ENCODE peak calls at places on chromosome 7, in ten cellular contexts. L is PC-3, S is astrocyte, J is GM23248, Y is HCT116, T is endothelial cell of umbilical vein, K is GM23338, E is neural progenitor cell, P is mammary epithelial cell, Z is fibroblast of lung. M is an unnamed sample.
A peak's percentile ranks its signal among the peaks of the same experiment; 100 is the strongest.

GRCh38 chr7:105581066-105581811 is at the start of gene EFCAB10:
- DNase-seq in Y (peak; percentile 56), Z (peak; percentile 53), P (peak; percentile 31), S (peak; percentile 36), K (peak; percentile 99), E (peak; percentile 97), L (no peak), J (peak; percentile 60), T (peak; percentile 58), M (peak; percentile 67)

GRCh38 chr7:90957883-90958282 is 306.4 kb upstream of the FZD1 start:
- DNase-seq in K (no peak), Y (no peak), Z (peak; percentile 64), E (no peak), L (no peak), P (no peak), J (no peak), T (no peak), S (no peak), M (no peak)

GRCh38 chr7:73815436-73815835 is 15.4 kb upstream of the CLDN4 start:
- DNase-seq in E (no peak), J (no peak), S (no peak), P (no peak), Z (no peak), Y (no peak), L (no peak), K (no peak), T (no peak), M (no peak)

GRCh38 chr7:2213551-2214215 is 19.1 kb downstream of the MAD1L1 start:
- DNase-seq in Y (no peak), T (no peak), J (no peak), P (no peak), K (no peak), Z (no peak), E (no peak), S (no peak), L (no peak), M (no peak)

GRCh38 chr7:65441010-65441409 is 67.4 kb downstream of the ZNF92 start:
- DNase-seq in T (peak; percentile 69), Z (peak; percentile 36), S (peak; percentile 88), Y (no peak), J (peak; percentile 80), P (peak; percentile 77), E (no peak), K (no peak), L (peak; percentile 89), M (peak; percentile 30)

GRCh38 chr7:98418271-98418635 is 17.4 kb upstream of the BAIAP2L1 start:
- DNase-seq in Y (peak; percentile 47), P (peak; percentile 9), L (peak; percentile 31), S (peak; percentile 79), J (peak; percentile 72), T (no peak), E (no peak), K (no peak), Z (no peak), M (no peak)

GRCh38 chr7:39417642-39418041 is 148.6 kb upstream of the YAE1 start:
- DNase-seq in E (no peak), S (no peak), L (no peak), J (no peak), Y (no peak), T (no peak), K (no peak), P (no peak), Z (no peak), M (no peak)

GRCh38 chr7:117124585-117125220 is 171.4 kb downstream of the ST7 start:
- DNase-seq in P (peak; percentile 88), E (no peak), Y (peak; percentile 90), J (peak; percentile 97), K (no peak), L (peak; percentile 96), Z (peak; percentile 97), T (peak; percentile 96), S (peak; percentile 95), M (peak; percentile 12)

GRCh38 chr7:158049271-158049670 is 538.4 kb downstream of the PTPRN2 start:
- DNase-seq in J (no peak), Z (no peak), L (no peak), S (no peak), Y (no peak), E (no peak), K (no peak), P (no peak), T (no peak), M (no peak)

GRCh38 chr7:131381069-131381838 is 53.6 kb downstream of the MKLN1 start:
- DNase-seq in J (peak; percentile 76), Y (no peak), S (peak; percentile 64), P (peak; percentile 25), T (no peak), E (no peak), L (no peak), Z (peak; percentile 54), K (no peak), M (no peak)

GRCh38 chr7:39392151-39392550 is 174.1 kb upstream of the YAE1 start:
- DNase-seq in J (no peak), Z (no peak), E (no peak), S (no peak), Y (no peak), T (no peak), L (no peak), K (no peak), P (no peak), M (no peak)

GRCh38 chr7:131130324-131130723 is 197.4 kb upstream of the MKLN1 start:
- DNase-seq in S (no peak), Y (no peak), Z (no peak), E (no peak), J (no peak), P (no peak), K (no peak), L (no peak), T (no peak), M (no peak)

GRCh38 chr7:102966450-102966849 is 53.6 kb downstream of the LRRC17 start:
- DNase-seq in E (no peak), P (no peak), T (no peak), S (no peak), Y (no peak), L (no peak), Z (no peak), J (no peak), K (no peak), M (no peak)

GRCh38 chr7:73964786-73965185 is 63.2 kb upstream of the ELN start:
- DNase-seq in K (no peak), Y (no peak), L (no peak), S (no peak), T (no peak), E (no peak), Z (no peak), P (no peak), J (no peak), M (no peak)

GRCh38 chr7:133861876-133862275 is 265.3 kb upstream of the LRGUK start:
- DNase-seq in P (peak; percentile 21), J (no peak), E (no peak), Z (no peak), S (no peak), Y (no peak), K (no peak), L (peak; percentile 13), T (peak; percentile 12), M (no peak)

GRCh38 chr7:38330861-38331709 is 57.6 kb upstream of the TARP start:
- DNase-seq in S (no peak), L (no peak), E (peak; percentile 68), K (peak; percentile 91), P (no peak), Y (no peak), T (no peak), J (no peak), Z (no peak), M (peak; percentile 30)

GRCh38 chr7:2724453-2725177 is 36.6 kb downstream of the AMZ1 start:
- DNase-seq in K (no peak), T (no peak), S (no peak), J (no peak), Z (no peak), E (no peak), Y (no peak), P (no peak), L (no peak), M (no peak)

GRCh38 chr7:18179058-18179457 is 151.4 kb upstream of the PRPS1L1 start:
- DNase-seq in P (no peak), Y (no peak), J (no peak), S (peak; percentile 9), Z (no peak), K (no peak), E (no peak), L (peak; percentile 67), T (no peak), M (no peak)

GRCh38 chr7:32942783-32943653 is 14.2 kb upstream of the FKBP9 start:
- DNase-seq in J (peak; percentile 94), E (peak; percentile 89), K (peak; percentile 87), L (peak; percentile 66), Y (peak; percentile 50), P (peak; percentile 74), S (peak; percentile 70), T (peak; percentile 78), Z (peak; percentile 69), M (peak; percentile 92)

GRCh38 chr7:112448891-112449290 is 1.4 kb upstream of the IFRD1 start:
- DNase-seq in T (no peak), Y (no peak), J (peak; percentile 31), S (no peak), E (no peak), K (no peak), P (peak; percentile 24), L (peak; percentile 19), Z (no peak), M (no peak)

GRCh38 chr7:70720191-70720873 is 411.6 kb upstream of the GALNT17 start:
- DNase-seq in S (no peak), E (no peak), P (no peak), T (no peak), J (no peak), K (peak; percentile 43), Y (no peak), L (no peak), Z (no peak), M (no peak)

GRCh38 chr7:101857358-101857794 is 40.0 kb downstream of the CUX1 start:
- DNase-seq in Z (no peak), J (no peak), L (no peak), P (no peak), K (no peak), Y (no peak), T (no peak), S (no peak), E (no peak), M (no peak)
- H3K4me3 ChIP-seq in Z (no peak overlapping the region), J (peak overlapping the region; percentile 65), L (peak overlapping the region; percentile 41), P (peak overlapping the region; percentile 12), K (no peak overlapping the region), Y (peak overlapping the region; percentile 22), T (no peak overlapping the region), S (no peak overlapping the region), E (no peak overlapping the region), M (no peak overlapping the region)

GRCh38 chr7:879706-880105 is 3.4 kb downstream of the GET4 start:
- DNase-seq in E (no peak), T (no peak), L (no peak), K (no peak), Y (no peak), J (no peak), P (no peak), S (no peak), Z (no peak), M (no peak)
- TF ChIP-seq EZH2 in E (no peak), T (no peak), L (no peak), K (no peak), Y (no peak), J (no peak), P (no peak), S (no peak), Z (no peak), M (no peak)

GRCh38 chr7:27164381-27165088 is 802 bp downstream of the HOXA9 start:
- DNase-seq in Z (no peak), Y (no peak), L (peak; percentile 39), T (no peak), P (peak; percentile 40), E (peak; percentile 87), S (no peak), K (peak; percentile 72), J (peak; percentile 73), M (no peak)
- H3K4me3 ChIP-seq in Z (no peak overlapping the region), Y (peak overlapping the region; percentile 77), L (peak overlapping the region; percentile 84), T (peak overlapping the region; percentile 88), P (peak overlapping the region; percentile 35), E (peak overlapping the region; percentile 12), S (no peak overlapping the region), K (peak overlapping the region; percentile 43), J (peak overlapping the region; percentile 83), M (no peak overlapping the region)

GRCh38 chr7:122886357-122887081 is at the start of gene CADPS2:
- DNase-seq in Y (peak; percentile 71), S (peak; percentile 79), L (peak; percentile 71), P (peak; percentile 87), J (peak; percentile 81), K (peak; percentile 85), T (peak; percentile 92), Z (peak; percentile 90), E (peak; percentile 92), M (peak; percentile 96)
- TF ChIP-seq EZH2 in Y (no peak), S (no peak), L (no peak), P (no peak), J (no peak), K (no peak), T (no peak), Z (no peak), E (peak; percentile 16), M (no peak)

M was measured in A673.